ENCODE peak calls at places on chromosomes 2 and 18, in nine cellular contexts. B is stromal cell of bone marrow, Y is hepatocyte, K is left ventricle myocardium inferior, S is H9, P is bronchial epithelial cell, F is NCI-H1105, E is NCI-H345, J is dorsolateral prefrontal cortex. Z is an unnamed sample.

GRCh38 chr2:127174176-127174575 is 45.9 kb downstream of the CYP27C1 start:
- DNase-seq in Y (peak), P (no peak), E (no peak), B (no peak), K (no peak), J (no peak), F (no peak), S (no peak), Z (no peak)

GRCh38 chr2:174325932-174326879 is 8.5 kb upstream of the SP9 start:
- DNase-seq in K (no peak), J (no peak), F (peak), E (no peak), Y (no peak), S (peak), B (no peak), P (no peak), Z (peak)

GRCh38 chr2:136008205-136008865 is 22.9 kb upstream of the DARS1 start:
- DNase-seq in P (no peak), E (no peak), Y (no peak), S (no peak), B (no peak), J (no peak), K (peak), F (no peak), Z (peak)

GRCh38 chr2:74535440-74535965 is 5.8 kb downstream of the HTRA2 start:
- DNase-seq in S (no peak), P (no peak), Y (no peak), B (no peak), J (no peak), F (no peak), K (no peak), E (no peak), Z (no peak)

GRCh38 chr2:55056024-55056521 is 5.8 kb upstream of the RTN4 start:
- DNase-seq in J (no peak), P (no peak), S (no peak), E (no peak), K (no peak), F (no peak), B (peak), Y (no peak), Z (no peak)

GRCh38 chr2:9780368-9781130 is 62.7 kb upstream of the TAF1B start:
- DNase-seq in F (no peak), P (no peak), B (no peak), S (no peak), Y (no peak), J (no peak), E (no peak), K (no peak), Z (no peak)

GRCh38 chr2:134407154-134407890 is 153.4 kb downstream of the MGAT5 start:
- DNase-seq in P (peak), E (no peak), F (no peak), J (no peak), K (no peak), B (no peak), Y (no peak), S (no peak), Z (no peak)

GRCh38 chr18:68660355-68661183 is 54.3 kb downstream of the TMX3 start:
- DNase-seq in J (no peak), P (peak), K (no peak), Y (peak), E (peak), B (peak), S (no peak), F (peak), Z (no peak)